ENCODE peak calls at places on chromosomes 4 and X, in ten cellular contexts. I is ovary, Q is choroid plexus epithelial cell, L is fibroblast of mammary gland, P is AG10803, E is K562, J is SK-N-SH, N is stomach, M is AG04449, V is suprapubic skin. B is an unnamed sample.

GRCh38 chrX:133649659-133650058 is 234.4 kb upstream of the GPC4 start:
- DNase-seq in N (no peak), I (no peak), V (no peak), Q (no peak), P (no peak), J (no peak), M (no peak), L (no peak), E (no peak), B (no peak)

GRCh38 chr4:55363618-55364420 is 17.8 kb downstream of the SRD5A3 start:
- DNase-seq in M (no peak), P (no peak), Q (no peak), E (no peak), J (no peak), V (no peak), L (peak), I (no peak), N (no peak), B (no peak)

GRCh38 chr4:102819588-102820365 is 7.6 kb downstream of the UBE2D3 start:
- DNase-seq in L (peak), I (no peak), J (no peak), M (no peak), N (no peak), V (no peak), Q (peak), E (no peak), P (no peak), B (no peak)

GRCh38 chr4:1487761-1488160 is 81.5 kb upstream of the NKX1-1 start:
- DNase-seq in N (no peak), I (no peak), L (no peak), P (no peak), M (no peak), V (no peak), J (no peak), Q (no peak), E (no peak), B (no peak)

GRCh38 chr4:53778122-53778521 is 186.8 kb upstream of the LNX1 start:
- DNase-seq in V (no peak), M (no peak), P (no peak), J (no peak), L (no peak), N (no peak), Q (no peak), E (no peak), I (no peak), B (no peak)

GRCh38 chr4:86496094-86497060 is 97.7 kb upstream of the PTPN13 start:
- DNase-seq in E (peak), M (no peak), N (peak), P (peak), V (no peak), Q (peak), J (peak), L (peak), I (peak), B (peak)

GRCh38 chrX:127879585-127879984 is 172.6 kb downstream of the ACTRT1 start:
- DNase-seq in J (no peak), M (no peak), N (no peak), I (no peak), V (no peak), Q (no peak), L (no peak), P (no peak), E (no peak), B (no peak)

GRCh38 chr4:106993846-106994245 is 42.3 kb downstream of the DKK2 start:
- DNase-seq in M (no peak), L (no peak), Q (no peak), N (no peak), P (no peak), E (no peak), I (no peak), V (no peak), J (peak), B (no peak)

GRCh38 chrX:101415180-101416130 is 7.4 kb downstream of the HNRNPH2 start:
- DNase-seq in E (peak), I (no peak), L (peak), J (peak), Q (peak), M (no peak), P (peak), V (no peak), N (no peak), B (no peak)

GRCh38 chrX:13339607-13340006 is 19.8 kb upstream of the ATXN3L start:
- DNase-seq in M (no peak), E (no peak), N (no peak), J (no peak), Q (no peak), P (no peak), L (no peak), V (no peak), I (no peak), B (no peak)

GRCh38 chr4:8766610-8767009 is 105.0 kb downstream of the HMX1 start:
- DNase-seq in E (no peak), L (no peak), P (no peak), M (no peak), Q (no peak), I (peak), J (no peak), V (peak), N (no peak), B (no peak)

GRCh38 chrX:47217121-47217851 is 1.2 kb upstream of the CDK16 start:
- DNase-seq in P (peak), V (peak), L (peak), E (no peak), Q (peak), I (peak), N (no peak), J (peak), M (no peak), B (no peak)

GRCh38 chr4:38568768-38569167 is 95.2 kb upstream of the KLF3 start:
- DNase-seq in L (no peak), M (no peak), I (no peak), E (no peak), N (no peak), Q (no peak), P (no peak), J (no peak), V (no peak), B (no peak)

GRCh38 chr4:99998062-99998880 is 48.2 kb upstream of the H2AZ1 start:
- DNase-seq in M (no peak), L (peak), V (no peak), J (peak), Q (peak), E (no peak), I (no peak), P (peak), N (no peak), B (no peak)

GRCh38 chr4:152682143-152682542 is 2.3 kb upstream of the TMEM154 start:
- DNase-seq in L (no peak), I (no peak), V (no peak), P (no peak), M (no peak), N (no peak), E (no peak), Q (no peak), J (no peak), B (no peak)

GRCh38 chrX:71118032-71118984 is at the start of gene MED12:
- DNase-seq in L (peak), N (peak), I (peak), J (peak), M (no peak), Q (peak), V (peak), E (peak), P (peak), B (no peak)

GRCh38 chr4:7061815-7062214 is 6.0 kb downstream of the GRPEL1 start:
- DNase-seq in J (no peak), P (no peak), M (no peak), L (no peak), I (peak), N (no peak), Q (no peak), V (no peak), E (no peak), B (no peak)

GRCh38 chr4:102420563-102421221 is 75.4 kb upstream of the SLC39A8 start:
- DNase-seq in Q (peak), V (no peak), I (no peak), N (no peak), L (peak), P (peak), J (no peak), M (no peak), E (no peak), B (no peak)

GRCh38 chrX:351736-352135 is 33.1 kb upstream of the GTPBP6 start:
- DNase-seq in J (no peak), V (no peak), P (no peak), M (no peak), Q (no peak), I (peak), E (no peak), N (no peak), L (no peak), B (no peak)

GRCh38 chr4:40194602-40195161 is 2.1 kb upstream of the RHOH start:
- DNase-seq in Q (peak), I (no peak), P (no peak), N (no peak), M (no peak), L (no peak), V (no peak), J (peak), E (no peak), B (no peak)

GRCh38 chrX:38804481-38805293 is 3.4 kb downstream of the MID1IP1 start:
- DNase-seq in M (no peak), Q (peak), V (peak), J (peak), L (no peak), P (no peak), N (peak), I (peak), E (peak), B (no peak)

GRCh38 chrX:42443267-42443666 is 334.7 kb downstream of the PPP1R2C start:
- DNase-seq in V (no peak), Q (no peak), J (no peak), E (no peak), M (no peak), L (no peak), N (no peak), P (no peak), I (no peak), B (no peak)

GRCh38 chr4:5409237-5409636 is 299.1 kb downstream of the EVC2 start:
- DNase-seq in J (no peak), M (no peak), I (no peak), Q (no peak), V (no peak), L (peak), N (no peak), E (no peak), P (peak), B (no peak)

GRCh38 chr4:177047851-177048174 is 255.1 kb upstream of the VEGFC start:
- DNase-seq in N (no peak), V (no peak), J (no peak), P (peak), L (peak), I (no peak), Q (peak), M (no peak), E (no peak), B (no peak)

GRCh38 chr4:53830511-53830910 is 233.9 kb downstream of the CHIC2 start:
- DNase-seq in N (no peak), P (no peak), J (no peak), L (no peak), I (no peak), V (no peak), E (no peak), M (no peak), Q (no peak), B (no peak)

GRCh38 chr4:154018659-154019058 is 229.8 kb upstream of the SFRP2 start:
- DNase-seq in M (no peak), V (no peak), N (no peak), I (no peak), L (no peak), E (no peak), Q (peak), J (peak), P (no peak), B (no peak)

GRCh38 chr4:148565801-148566200 is 123.6 kb upstream of the NR3C2 start:
- DNase-seq in V (no peak), E (no peak), N (peak), M (no peak), Q (peak), L (no peak), J (no peak), P (no peak), I (no peak), B (no peak)

DNA sequence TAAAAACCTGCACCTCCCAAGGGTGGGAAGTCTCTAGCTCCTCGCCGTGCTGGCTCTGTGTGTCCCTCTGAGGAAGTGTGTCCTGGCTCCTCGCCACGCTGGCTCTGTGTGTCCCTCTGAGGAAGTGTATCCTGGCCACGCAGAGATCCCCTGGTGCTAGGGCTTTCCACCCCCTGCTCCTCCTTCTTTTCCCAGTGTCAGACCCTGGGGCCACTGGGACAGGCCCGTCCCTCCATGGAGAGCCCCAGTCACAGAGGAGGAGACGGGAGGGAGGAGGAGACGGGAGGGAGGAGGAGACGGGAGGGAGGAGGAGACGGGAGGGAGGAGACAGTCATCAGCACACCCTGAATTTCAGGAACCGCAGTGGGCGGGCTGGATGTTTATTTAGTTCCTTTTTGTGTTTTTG is 53.8 kb upstream of the HGFAC start:
- DNase-seq in V (peak), Q (no peak), M (no peak), N (peak), P (peak), E (no peak), J (peak), L (peak), I (peak), B (no peak)
- H3K4me3 ChIP-seq in V (peak), Q (peak), M (peak), N (peak), P (peak), E (no peak), J (no peak), L (peak), I (no peak), B (peak)

DNA sequence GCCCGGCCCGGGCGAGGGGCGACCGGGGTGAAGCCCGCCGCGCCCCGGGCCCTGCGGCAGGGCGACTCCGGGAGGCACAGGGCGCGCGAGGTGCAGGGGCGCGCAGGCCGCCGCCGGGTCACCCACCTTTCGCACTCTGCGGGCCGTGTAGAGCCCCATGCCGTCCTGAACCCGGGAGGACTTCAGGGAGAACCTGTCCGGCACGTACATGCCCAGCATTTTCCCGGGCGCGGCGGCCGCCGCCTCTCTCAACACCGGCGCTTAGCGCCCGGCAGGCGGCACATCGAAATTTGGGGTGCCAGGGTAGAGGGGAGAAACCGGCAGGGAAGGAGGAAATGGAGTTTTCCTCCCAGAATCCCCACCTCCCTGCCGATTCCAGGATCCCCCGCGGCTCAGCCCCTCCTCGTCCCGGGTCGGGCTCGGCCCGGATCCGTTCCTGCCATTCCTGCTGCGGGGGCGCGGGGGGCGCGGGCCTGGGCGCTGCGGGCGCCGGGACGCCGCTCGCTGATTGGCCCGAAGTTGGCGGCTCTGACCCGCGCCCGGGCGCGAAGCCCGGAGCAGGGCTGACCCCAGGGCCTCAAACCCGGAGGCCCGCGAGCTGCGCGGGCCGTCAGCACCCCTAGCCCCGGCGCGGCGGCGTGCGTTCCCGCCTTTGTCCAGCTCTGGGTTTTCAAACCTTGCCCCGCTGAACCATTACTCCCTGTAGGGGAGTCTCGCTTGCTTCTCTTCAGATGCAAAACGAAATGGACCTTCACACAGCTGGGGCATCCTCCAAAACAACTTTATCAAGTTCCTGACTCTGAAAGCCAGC is at the start of gene PRDM5:
- DNase-seq in E (no peak), P (peak), I (peak), M (no peak), V (peak), N (peak), J (peak), Q (peak), L (peak), B (no peak)
- TF ChIP-seq CTCF in E (no peak), P (peak), I (no peak), M (peak), V (peak), N (peak), J (peak), Q (peak), L (peak), B (peak)

DNA sequence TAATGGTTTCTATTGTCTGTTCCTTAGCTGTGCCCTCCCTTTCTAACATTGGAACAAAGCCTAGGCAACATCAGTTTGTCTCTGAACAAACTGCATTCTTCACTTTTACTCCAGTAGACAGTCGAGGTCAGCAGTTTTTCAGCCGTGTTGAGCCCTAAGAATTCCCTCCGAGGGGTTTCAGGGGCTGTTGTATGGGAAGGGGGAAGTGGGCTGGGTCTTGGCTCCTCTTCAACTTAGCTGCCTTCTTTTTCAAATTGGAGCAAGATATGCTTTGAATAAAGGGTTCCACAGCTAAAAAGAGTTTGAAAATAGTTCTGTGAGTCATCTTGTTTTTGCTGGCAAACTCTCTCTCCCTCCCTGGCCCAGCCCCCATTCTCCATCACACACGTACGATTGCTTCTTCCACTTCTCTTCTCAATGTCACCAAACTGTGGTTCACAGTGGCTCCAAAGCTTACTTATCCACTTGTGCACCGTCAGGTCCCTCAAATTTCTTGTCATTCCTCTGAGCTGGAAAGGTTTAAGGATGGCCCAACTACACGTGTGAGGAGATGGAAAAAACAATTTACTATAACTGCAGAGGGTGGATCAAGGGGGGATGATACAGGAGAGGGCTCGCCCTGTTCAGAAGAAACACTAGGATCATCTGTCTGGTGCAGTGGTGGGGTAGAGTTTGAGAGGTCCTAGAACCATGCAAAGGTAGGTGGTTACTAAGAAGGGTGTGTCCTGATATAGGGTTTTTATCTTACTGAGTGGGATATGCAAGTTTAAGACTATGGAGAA is 9.2 kb upstream of the MAML3 start:
- DNase-seq in I (peak), M (no peak), E (no peak), L (peak), Q (peak), V (no peak), N (no peak), J (no peak), P (peak), B (no peak)
- H3K4me3 ChIP-seq in I (no peak), M (no peak), E (no peak), L (peak), Q (peak), V (peak), N (no peak), J (no peak), P (peak), B (no peak)

GRCh38 chr4:173192375-173193162 is 24.0 kb downstream of the GALNT7 start:
- DNase-seq in I (no peak), J (no peak), V (no peak), E (no peak), M (no peak), Q (no peak), N (no peak), L (no peak), P (no peak), B (no peak)
- TF ChIP-seq CTCF in I (no peak), J (no peak), V (no peak), E (no peak), M (no peak), Q (peak), N (no peak), L (peak), P (no peak), B (peak)

GRCh38 chrX:1451251-1451675 is 1.4 kb downstream of the ASMTL start:
- DNase-seq in J (no peak), Q (no peak), M (no peak), L (no peak), I (peak), V (peak), P (no peak), E (no peak), N (no peak), B (no peak)

GRCh38 chrX:1451676-1452496 is 823 bp downstream of the ASMTL start:
- DNase-seq in E (no peak), N (peak), P (no peak), M (no peak), I (peak), V (peak), Q (no peak), J (no peak), L (no peak), B (no peak)

GRCh38 chrX:1449581-1450149 is 3.0 kb downstream of the ASMTL start:
- DNase-seq in N (no peak), E (no peak), L (no peak), V (peak), I (no peak), M (no peak), Q (no peak), J (no peak), P (no peak), B (no peak)

GRCh38 chrX:1448793-1449580 is 3.7 kb downstream of the ASMTL start:
- DNase-seq in J (no peak), M (no peak), Q (no peak), E (no peak), P (no peak), L (no peak), V (peak), I (no peak), N (no peak), B (no peak)

DNA sequence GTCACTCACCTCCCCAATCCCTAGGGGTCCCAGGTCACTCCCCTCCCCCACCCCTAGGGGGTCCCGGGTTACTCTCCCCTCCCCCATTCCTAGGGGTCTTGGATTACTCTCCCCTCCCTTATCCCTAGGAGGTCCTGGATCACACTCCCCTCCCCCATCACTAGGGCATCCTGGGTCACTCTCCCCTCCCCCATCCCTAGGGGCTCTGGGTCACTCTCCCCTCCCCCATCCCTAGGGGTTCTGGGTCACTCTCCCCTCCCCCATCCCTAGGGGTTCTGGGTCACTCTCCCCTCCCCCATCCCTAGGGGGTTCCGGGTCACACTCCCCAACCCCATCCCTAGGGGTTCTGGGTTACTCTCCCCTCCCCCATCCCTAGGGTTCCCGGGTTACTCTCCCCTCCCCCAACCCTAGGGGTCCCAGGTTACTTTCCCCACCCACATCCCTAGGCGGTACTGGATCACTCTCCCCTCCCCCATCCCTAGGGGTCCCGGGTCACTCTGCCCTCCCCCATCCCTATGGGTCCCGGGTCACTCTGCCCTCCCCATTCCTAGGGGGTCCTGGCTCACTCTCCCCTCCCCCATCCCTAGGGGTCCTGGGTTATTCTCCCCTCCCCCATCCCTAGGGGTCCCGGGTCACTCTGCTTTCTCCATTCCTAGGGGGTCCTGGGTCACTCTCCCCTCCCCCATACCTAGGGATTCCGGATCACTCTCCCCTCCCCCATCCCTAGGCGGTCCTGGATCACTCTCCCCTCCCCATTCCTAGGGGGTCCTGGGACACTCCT is 2.1 kb downstream of the ASMTL start:
- DNase-seq in L (no peak), I (peak), E (no peak), V (peak), Q (no peak), P (no peak), N (no peak), M (no peak), J (no peak), B (no peak)
- H3K4me3 ChIP-seq in L (no peak), I (no peak), E (no peak), V (no peak), Q (no peak), P (no peak), N (no peak), M (no peak), J (no peak), B (no peak)